ENCODE peak calls at places on chromosomes 2 and 18, in eight cellular contexts. One of them, this sample, is unnamed.

GRCh38 chr2:204024503-204024902 is 87.9 kb downstream of the ICOS start:
- DNase-seq in C1 segment of cervical spinal cord: no peak
- DNase-seq in NCI-H1436: peak
- DNase-seq in GM03348: peak
- DNase-seq in stimulated activated CD4-positive, alpha-beta T cell treated with anti-CD3 and anti-CD28 coated beads, TNF-alpha, amount 100 ng/mL, for 4 hours: no peak
- DNase-seq in activated naive CD8-positive, alpha-beta T cell treated with anti-CD3 and anti-CD28 coated beads, Interleukin-2, amount 50 U/mL, for 24 hours: no peak
- DNase-seq in RCC 7860: no peak
- DNase-seq in left ventricle myocardium inferior: no peak
- DNase-seq in this sample: peak

GRCh38 chr2:172743143-172743542 is 7.5 kb downstream of the RAPGEF4 start:
- DNase-seq in C1 segment of cervical spinal cord: no peak
- DNase-seq in NCI-H1436: peak
- DNase-seq in GM03348: no peak
- DNase-seq in stimulated activated CD4-positive, alpha-beta T cell treated with anti-CD3 and anti-CD28 coated beads, TNF-alpha, amount 100 ng/mL, for 4 hours: no peak
- DNase-seq in activated naive CD8-positive, alpha-beta T cell treated with anti-CD3 and anti-CD28 coated beads, Interleukin-2, amount 50 U/mL, for 24 hours: no peak
- DNase-seq in RCC 7860: no peak
- DNase-seq in left ventricle myocardium inferior: no peak
- DNase-seq in this sample: no peak

GRCh38 chr2:163664610-163665009 is 71.2 kb downstream of the FIGN start:
- DNase-seq in C1 segment of cervical spinal cord: no peak
- DNase-seq in NCI-H1436: no peak
- DNase-seq in GM03348: peak
- DNase-seq in stimulated activated CD4-positive, alpha-beta T cell treated with anti-CD3 and anti-CD28 coated beads, TNF-alpha, amount 100 ng/mL, for 4 hours: no peak
- DNase-seq in activated naive CD8-positive, alpha-beta T cell treated with anti-CD3 and anti-CD28 coated beads, Interleukin-2, amount 50 U/mL, for 24 hours: no peak
- DNase-seq in RCC 7860: peak
- DNase-seq in left ventricle myocardium inferior: no peak
- DNase-seq in this sample: no peak

GRCh38 chr2:211598238-211598637 is 940.4 kb downstream of the ERBB4 start:
- DNase-seq in C1 segment of cervical spinal cord: no peak
- DNase-seq in NCI-H1436: no peak
- DNase-seq in GM03348: no peak
- DNase-seq in stimulated activated CD4-positive, alpha-beta T cell treated with anti-CD3 and anti-CD28 coated beads, TNF-alpha, amount 100 ng/mL, for 4 hours: no peak
- DNase-seq in activated naive CD8-positive, alpha-beta T cell treated with anti-CD3 and anti-CD28 coated beads, Interleukin-2, amount 50 U/mL, for 24 hours: no peak
- DNase-seq in RCC 7860: no peak
- DNase-seq in left ventricle myocardium inferior: no peak
- DNase-seq in this sample: no peak

GRCh38 chr2:134144651-134145050 is 109.2 kb upstream of the MGAT5 start:
- DNase-seq in C1 segment of cervical spinal cord: no peak
- DNase-seq in NCI-H1436: no peak
- DNase-seq in GM03348: no peak
- DNase-seq in stimulated activated CD4-positive, alpha-beta T cell treated with anti-CD3 and anti-CD28 coated beads, TNF-alpha, amount 100 ng/mL, for 4 hours: no peak
- DNase-seq in activated naive CD8-positive, alpha-beta T cell treated with anti-CD3 and anti-CD28 coated beads, Interleukin-2, amount 50 U/mL, for 24 hours: no peak
- DNase-seq in RCC 7860: no peak
- DNase-seq in left ventricle myocardium inferior: no peak
- DNase-seq in this sample: no peak

GRCh38 chr2:211085056-211085680 is 528.8 kb downstream of the CPS1 start:
- DNase-seq in C1 segment of cervical spinal cord: no peak
- DNase-seq in NCI-H1436: no peak
- DNase-seq in GM03348: peak
- DNase-seq in stimulated activated CD4-positive, alpha-beta T cell treated with anti-CD3 and anti-CD28 coated beads, TNF-alpha, amount 100 ng/mL, for 4 hours: no peak
- DNase-seq in activated naive CD8-positive, alpha-beta T cell treated with anti-CD3 and anti-CD28 coated beads, Interleukin-2, amount 50 U/mL, for 24 hours: no peak
- DNase-seq in RCC 7860: peak
- DNase-seq in left ventricle myocardium inferior: no peak
- DNase-seq in this sample: no peak

GRCh38 chr18:34929336-34929780 is 111.9 kb upstream of the MAPRE2 start:
- DNase-seq in C1 segment of cervical spinal cord: no peak
- DNase-seq in NCI-H1436: no peak
- DNase-seq in GM03348: no peak
- DNase-seq in stimulated activated CD4-positive, alpha-beta T cell treated with anti-CD3 and anti-CD28 coated beads, TNF-alpha, amount 100 ng/mL, for 4 hours: no peak
- DNase-seq in activated naive CD8-positive, alpha-beta T cell treated with anti-CD3 and anti-CD28 coated beads, Interleukin-2, amount 50 U/mL, for 24 hours: no peak
- DNase-seq in RCC 7860: peak
- DNase-seq in left ventricle myocardium inferior: no peak
- DNase-seq in this sample: no peak

GRCh38 chr2:182982934-182983333 is 55.3 kb downstream of the NCKAP1 start:
- DNase-seq in C1 segment of cervical spinal cord: no peak
- DNase-seq in NCI-H1436: no peak
- DNase-seq in GM03348: no peak
- DNase-seq in stimulated activated CD4-positive, alpha-beta T cell treated with anti-CD3 and anti-CD28 coated beads, TNF-alpha, amount 100 ng/mL, for 4 hours: no peak
- DNase-seq in activated naive CD8-positive, alpha-beta T cell treated with anti-CD3 and anti-CD28 coated beads, Interleukin-2, amount 50 U/mL, for 24 hours: no peak
- DNase-seq in RCC 7860: no peak
- DNase-seq in left ventricle myocardium inferior: no peak
- DNase-seq in this sample: no peak

GRCh38 chr2:84970266-84970955 is 550 bp upstream of the KCMF1 start:
- DNase-seq in C1 segment of cervical spinal cord: peak
- DNase-seq in NCI-H1436: peak
- DNase-seq in GM03348: peak
- DNase-seq in stimulated activated CD4-positive, alpha-beta T cell treated with anti-CD3 and anti-CD28 coated beads, TNF-alpha, amount 100 ng/mL, for 4 hours: peak
- DNase-seq in activated naive CD8-positive, alpha-beta T cell treated with anti-CD3 and anti-CD28 coated beads, Interleukin-2, amount 50 U/mL, for 24 hours: peak
- DNase-seq in RCC 7860: peak
- DNase-seq in left ventricle myocardium inferior: peak
- DNase-seq in this sample: peak

GRCh38 chr2:28576714-28577113 is 80.9 kb downstream of the PLB1 start:
- DNase-seq in C1 segment of cervical spinal cord: no peak
- DNase-seq in NCI-H1436: no peak
- DNase-seq in GM03348: no peak
- DNase-seq in stimulated activated CD4-positive, alpha-beta T cell treated with anti-CD3 and anti-CD28 coated beads, TNF-alpha, amount 100 ng/mL, for 4 hours: no peak
- DNase-seq in activated naive CD8-positive, alpha-beta T cell treated with anti-CD3 and anti-CD28 coated beads, Interleukin-2, amount 50 U/mL, for 24 hours: no peak
- DNase-seq in RCC 7860: no peak
- DNase-seq in left ventricle myocardium inferior: no peak
- DNase-seq in this sample: no peak

GRCh38 chr2:71285706-71286105 is 45.9 kb upstream of the ZNF638 start:
- DNase-seq in C1 segment of cervical spinal cord: no peak
- DNase-seq in NCI-H1436: no peak
- DNase-seq in GM03348: no peak
- DNase-seq in stimulated activated CD4-positive, alpha-beta T cell treated with anti-CD3 and anti-CD28 coated beads, TNF-alpha, amount 100 ng/mL, for 4 hours: no peak
- DNase-seq in activated naive CD8-positive, alpha-beta T cell treated with anti-CD3 and anti-CD28 coated beads, Interleukin-2, amount 50 U/mL, for 24 hours: no peak
- DNase-seq in RCC 7860: no peak
- DNase-seq in left ventricle myocardium inferior: no peak
- DNase-seq in this sample: no peak

GRCh38 chr2:195559431-195559914 is 97.6 kb upstream of the SLC39A10 start:
- DNase-seq in C1 segment of cervical spinal cord: no peak
- DNase-seq in NCI-H1436: no peak
- DNase-seq in GM03348: peak
- DNase-seq in stimulated activated CD4-positive, alpha-beta T cell treated with anti-CD3 and anti-CD28 coated beads, TNF-alpha, amount 100 ng/mL, for 4 hours: peak
- DNase-seq in activated naive CD8-positive, alpha-beta T cell treated with anti-CD3 and anti-CD28 coated beads, Interleukin-2, amount 50 U/mL, for 24 hours: peak
- DNase-seq in RCC 7860: peak
- DNase-seq in left ventricle myocardium inferior: no peak
- DNase-seq in this sample: no peak

GRCh38 chr2:34738691-34739090 is 1139.6 kb upstream of the FAM98A start:
- DNase-seq in C1 segment of cervical spinal cord: no peak
- DNase-seq in NCI-H1436: no peak
- DNase-seq in GM03348: no peak
- DNase-seq in stimulated activated CD4-positive, alpha-beta T cell treated with anti-CD3 and anti-CD28 coated beads, TNF-alpha, amount 100 ng/mL, for 4 hours: no peak
- DNase-seq in activated naive CD8-positive, alpha-beta T cell treated with anti-CD3 and anti-CD28 coated beads, Interleukin-2, amount 50 U/mL, for 24 hours: no peak
- DNase-seq in RCC 7860: no peak
- DNase-seq in left ventricle myocardium inferior: no peak
- DNase-seq in this sample: peak

GRCh38 chr18:26436176-26437031 is 111.9 kb downstream of the KCTD1 start:
- DNase-seq in C1 segment of cervical spinal cord: no peak
- DNase-seq in NCI-H1436: no peak
- DNase-seq in GM03348: peak
- DNase-seq in stimulated activated CD4-positive, alpha-beta T cell treated with anti-CD3 and anti-CD28 coated beads, TNF-alpha, amount 100 ng/mL, for 4 hours: no peak
- DNase-seq in activated naive CD8-positive, alpha-beta T cell treated with anti-CD3 and anti-CD28 coated beads, Interleukin-2, amount 50 U/mL, for 24 hours: no peak
- DNase-seq in RCC 7860: no peak
- DNase-seq in left ventricle myocardium inferior: no peak
- DNase-seq in this sample: no peak

GRCh38 chr2:99694331-99694730 is 204.5 kb upstream of the REV1 start:
- DNase-seq in C1 segment of cervical spinal cord: no peak
- DNase-seq in NCI-H1436: no peak
- DNase-seq in GM03348: no peak
- DNase-seq in stimulated activated CD4-positive, alpha-beta T cell treated with anti-CD3 and anti-CD28 coated beads, TNF-alpha, amount 100 ng/mL, for 4 hours: no peak
- DNase-seq in activated naive CD8-positive, alpha-beta T cell treated with anti-CD3 and anti-CD28 coated beads, Interleukin-2, amount 50 U/mL, for 24 hours: no peak
- DNase-seq in RCC 7860: no peak
- DNase-seq in left ventricle myocardium inferior: no peak
- DNase-seq in this sample: no peak

GRCh38 chr2:97673915-97674283 is 4.4 kb downstream of the C2orf92 start:
- DNase-seq in C1 segment of cervical spinal cord: no peak
- DNase-seq in NCI-H1436: no peak
- DNase-seq in GM03348: no peak
- DNase-seq in stimulated activated CD4-positive, alpha-beta T cell treated with anti-CD3 and anti-CD28 coated beads, TNF-alpha, amount 100 ng/mL, for 4 hours: no peak
- DNase-seq in activated naive CD8-positive, alpha-beta T cell treated with anti-CD3 and anti-CD28 coated beads, Interleukin-2, amount 50 U/mL, for 24 hours: peak
- DNase-seq in RCC 7860: no peak
- DNase-seq in left ventricle myocardium inferior: no peak
- DNase-seq in this sample: no peak

GRCh38 chr18:78304199-78304826 is 675.3 kb upstream of the SALL3 start:
- DNase-seq in C1 segment of cervical spinal cord: no peak
- DNase-seq in NCI-H1436: no peak
- DNase-seq in GM03348: no peak
- DNase-seq in stimulated activated CD4-positive, alpha-beta T cell treated with anti-CD3 and anti-CD28 coated beads, TNF-alpha, amount 100 ng/mL, for 4 hours: no peak
- DNase-seq in activated naive CD8-positive, alpha-beta T cell treated with anti-CD3 and anti-CD28 coated beads, Interleukin-2, amount 50 U/mL, for 24 hours: no peak
- DNase-seq in RCC 7860: no peak
- DNase-seq in left ventricle myocardium inferior: no peak
- DNase-seq in this sample: no peak

GRCh38 chr18:31297248-31297647 is 20.7 kb upstream of the DSG1 start:
- DNase-seq in C1 segment of cervical spinal cord: no peak
- DNase-seq in NCI-H1436: no peak
- DNase-seq in GM03348: no peak
- DNase-seq in stimulated activated CD4-positive, alpha-beta T cell treated with anti-CD3 and anti-CD28 coated beads, TNF-alpha, amount 100 ng/mL, for 4 hours: no peak
- DNase-seq in activated naive CD8-positive, alpha-beta T cell treated with anti-CD3 and anti-CD28 coated beads, Interleukin-2, amount 50 U/mL, for 24 hours: no peak
- DNase-seq in RCC 7860: no peak
- DNase-seq in left ventricle myocardium inferior: no peak
- DNase-seq in this sample: no peak

GRCh38 chr18:26215247-26215970 is 10.8 kb upstream of the TAF4B start:
- DNase-seq in C1 segment of cervical spinal cord: no peak
- DNase-seq in NCI-H1436: no peak
- DNase-seq in GM03348: no peak
- DNase-seq in stimulated activated CD4-positive, alpha-beta T cell treated with anti-CD3 and anti-CD28 coated beads, TNF-alpha, amount 100 ng/mL, for 4 hours: no peak
- DNase-seq in activated naive CD8-positive, alpha-beta T cell treated with anti-CD3 and anti-CD28 coated beads, Interleukin-2, amount 50 U/mL, for 24 hours: peak
- DNase-seq in RCC 7860: no peak
- DNase-seq in left ventricle myocardium inferior: no peak
- DNase-seq in this sample: no peak

GRCh38 chr18:75206637-75207297 is 2.2 kb downstream of the PTGR3 start:
- DNase-seq in C1 segment of cervical spinal cord: no peak
- DNase-seq in NCI-H1436: no peak
- DNase-seq in GM03348: no peak
- DNase-seq in stimulated activated CD4-positive, alpha-beta T cell treated with anti-CD3 and anti-CD28 coated beads, TNF-alpha, amount 100 ng/mL, for 4 hours: no peak
- DNase-seq in activated naive CD8-positive, alpha-beta T cell treated with anti-CD3 and anti-CD28 coated beads, Interleukin-2, amount 50 U/mL, for 24 hours: no peak
- DNase-seq in RCC 7860: no peak
- DNase-seq in left ventricle myocardium inferior: no peak
- DNase-seq in this sample: no peak

GRCh38 chr2:170481201-170481600 is 233.9 kb upstream of the SP5 start:
- DNase-seq in C1 segment of cervical spinal cord: no peak
- DNase-seq in NCI-H1436: no peak
- DNase-seq in GM03348: no peak
- DNase-seq in stimulated activated CD4-positive, alpha-beta T cell treated with anti-CD3 and anti-CD28 coated beads, TNF-alpha, amount 100 ng/mL, for 4 hours: no peak
- DNase-seq in activated naive CD8-positive, alpha-beta T cell treated with anti-CD3 and anti-CD28 coated beads, Interleukin-2, amount 50 U/mL, for 24 hours: no peak
- DNase-seq in RCC 7860: no peak
- DNase-seq in left ventricle myocardium inferior: no peak
- DNase-seq in this sample: no peak

GRCh38 chr18:67354091-67354490 is 162.4 kb downstream of the DSEL start:
- DNase-seq in C1 segment of cervical spinal cord: no peak
- DNase-seq in NCI-H1436: no peak
- DNase-seq in GM03348: no peak
- DNase-seq in stimulated activated CD4-positive, alpha-beta T cell treated with anti-CD3 and anti-CD28 coated beads, TNF-alpha, amount 100 ng/mL, for 4 hours: no peak
- DNase-seq in activated naive CD8-positive, alpha-beta T cell treated with anti-CD3 and anti-CD28 coated beads, Interleukin-2, amount 50 U/mL, for 24 hours: no peak
- DNase-seq in RCC 7860: no peak
- DNase-seq in left ventricle myocardium inferior: no peak
- DNase-seq in this sample: no peak

GRCh38 chr2:42977236-42978174 is 185.1 kb upstream of the HAAO start:
- DNase-seq in C1 segment of cervical spinal cord: no peak
- DNase-seq in NCI-H1436: no peak
- DNase-seq in GM03348: no peak
- DNase-seq in stimulated activated CD4-positive, alpha-beta T cell treated with anti-CD3 and anti-CD28 coated beads, TNF-alpha, amount 100 ng/mL, for 4 hours: no peak
- DNase-seq in activated naive CD8-positive, alpha-beta T cell treated with anti-CD3 and anti-CD28 coated beads, Interleukin-2, amount 50 U/mL, for 24 hours: no peak
- DNase-seq in RCC 7860: no peak
- DNase-seq in left ventricle myocardium inferior: no peak
- DNase-seq in this sample: no peak

GRCh38 chr18:55376387-55376786 is 211.6 kb downstream of the TCF4 start:
- DNase-seq in C1 segment of cervical spinal cord: no peak
- DNase-seq in NCI-H1436: no peak
- DNase-seq in GM03348: no peak
- DNase-seq in stimulated activated CD4-positive, alpha-beta T cell treated with anti-CD3 and anti-CD28 coated beads, TNF-alpha, amount 100 ng/mL, for 4 hours: no peak
- DNase-seq in activated naive CD8-positive, alpha-beta T cell treated with anti-CD3 and anti-CD28 coated beads, Interleukin-2, amount 50 U/mL, for 24 hours: no peak
- DNase-seq in RCC 7860: no peak
- DNase-seq in left ventricle myocardium inferior: no peak
- DNase-seq in this sample: no peak

GRCh38 chr2:55751966-55752365 is 58.3 kb upstream of the PNPT1 start:
- DNase-seq in C1 segment of cervical spinal cord: no peak
- DNase-seq in NCI-H1436: no peak
- DNase-seq in GM03348: no peak
- DNase-seq in stimulated activated CD4-positive, alpha-beta T cell treated with anti-CD3 and anti-CD28 coated beads, TNF-alpha, amount 100 ng/mL, for 4 hours: no peak
- DNase-seq in activated naive CD8-positive, alpha-beta T cell treated with anti-CD3 and anti-CD28 coated beads, Interleukin-2, amount 50 U/mL, for 24 hours: no peak
- DNase-seq in RCC 7860: no peak
- DNase-seq in left ventricle myocardium inferior: no peak
- DNase-seq in this sample: no peak

GRCh38 chr18:11119962-11120361 is 29.4 kb downstream of the PIEZO2 start:
- DNase-seq in C1 segment of cervical spinal cord: no peak
- DNase-seq in NCI-H1436: no peak
- DNase-seq in GM03348: peak
- DNase-seq in stimulated activated CD4-positive, alpha-beta T cell treated with anti-CD3 and anti-CD28 coated beads, TNF-alpha, amount 100 ng/mL, for 4 hours: no peak
- DNase-seq in activated naive CD8-positive, alpha-beta T cell treated with anti-CD3 and anti-CD28 coated beads, Interleukin-2, amount 50 U/mL, for 24 hours: no peak
- DNase-seq in RCC 7860: no peak
- DNase-seq in left ventricle myocardium inferior: no peak
- DNase-seq in this sample: no peak

GRCh38 chr2:225056330-225057073 is 14.2 kb upstream of the DOCK10 start:
- DNase-seq in C1 segment of cervical spinal cord: no peak
- DNase-seq in NCI-H1436: no peak
- DNase-seq in GM03348: no peak
- DNase-seq in stimulated activated CD4-positive, alpha-beta T cell treated with anti-CD3 and anti-CD28 coated beads, TNF-alpha, amount 100 ng/mL, for 4 hours: no peak
- DNase-seq in activated naive CD8-positive, alpha-beta T cell treated with anti-CD3 and anti-CD28 coated beads, Interleukin-2, amount 50 U/mL, for 24 hours: no peak
- DNase-seq in RCC 7860: no peak
- DNase-seq in left ventricle myocardium inferior: no peak
- DNase-seq in this sample: no peak

This sample was measured in endothelial cell.